ENCODE peak calls at places on chromosomes 13 and 19, in four cellular contexts. X is HFF-Myc, Z is GM10248, R is mesothelial cell of epicardium. V is an unnamed sample.
A peak's percentile ranks its signal among the peaks of the same experiment; 100 is the strongest.

GRCh38 chr13:37561031-37561430 is 37.5 kb downstream of the POSTN start:
- DNase-seq in X (no peak), Z (no peak), R (no peak), V (no peak)

GRCh38 chr13:73533111-73533510 is 474.3 kb downstream of the KLF5 start:
- DNase-seq in X (no peak), Z (no peak), R (no peak), V (no peak)

GRCh38 chr19:48368942-48369341 is 4.8 kb downstream of the SYNGR4 start:
- DNase-seq in X (no peak), Z (no peak), R (no peak), V (no peak)

GRCh38 chr13:29266261-29266660 is 329.2 kb downstream of the SLC7A1 start:
- DNase-seq in X (no peak), Z (no peak), R (no peak), V (no peak)

GRCh38 chr13:51666839-51667238 is 82.6 kb downstream of the WDFY2 start:
- DNase-seq in X (no peak), Z (no peak), R (no peak), V (no peak)

GRCh38 chr19:49456351-49456750 is 3.3 kb downstream of the ALDH16A1 start:
- DNase-seq in X (no peak), Z (no peak), R (no peak), V (no peak)

GRCh38 chr13:57630661-57631606 is 610 bp upstream of the PCDH17 start:
- DNase-seq in X (no peak), Z (no peak), R (no peak), V (no peak)

GRCh38 chr19:46787331-46788100 is 878 bp downstream of the SLC1A5 start:
- DNase-seq in X (no peak), Z (no peak), R (no peak), V (no peak)

DNA sequence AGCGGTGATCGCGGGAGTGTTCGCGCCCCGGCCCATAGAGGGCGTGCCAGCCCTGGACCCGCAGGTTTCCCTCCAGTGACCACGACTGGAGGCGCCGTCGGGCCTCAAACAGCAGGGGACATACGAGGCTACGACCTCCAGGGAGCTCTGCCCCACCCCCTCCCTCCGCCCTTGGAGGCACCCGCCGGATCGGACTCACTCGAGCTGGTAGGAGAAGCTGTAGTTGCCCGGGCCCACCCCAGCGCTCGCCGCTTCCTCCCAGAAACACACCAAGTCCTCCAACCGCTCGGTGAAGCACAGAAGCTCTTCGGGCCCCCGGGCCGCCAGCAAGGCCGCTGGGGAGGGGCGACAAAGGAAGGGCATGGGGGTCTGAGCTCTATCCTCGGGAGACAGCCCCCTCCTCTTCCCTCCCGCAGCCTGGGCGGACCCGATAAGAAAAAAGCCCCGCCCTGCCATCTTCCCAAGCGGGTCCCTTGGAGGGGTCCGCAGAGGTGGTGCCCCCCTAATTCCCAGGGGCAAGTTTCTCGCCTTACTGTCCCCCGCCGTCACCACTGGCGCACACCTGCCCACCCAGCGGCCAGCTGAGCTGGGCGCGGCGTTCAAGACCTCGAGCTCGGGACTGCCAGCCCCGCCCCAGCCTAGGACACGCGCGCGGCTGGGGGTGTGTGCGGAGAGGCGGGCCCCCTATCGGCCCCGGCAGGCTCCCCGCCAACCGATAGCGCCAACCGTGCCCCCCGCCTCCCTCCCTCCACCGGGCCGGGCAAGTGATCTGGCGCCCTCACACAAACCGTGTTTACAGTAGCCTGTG is 1.0 kb downstream of the EPOR start:
- DNase-seq in X (no peak), Z (peak; percentile 67), R (no peak), V (no peak)
- TF ChIP-seq CTCF in X (peak; percentile 76), Z (peak; percentile 77), R (peak; percentile 85), V (no peak)

GRCh38 chr13:79490846-79491245 is 9.9 kb downstream of the NDFIP2 start:
- DNase-seq in X (no peak), Z (no peak), R (no peak), V (no peak)
- TF ChIP-seq CTCF in X (no peak), Z (no peak), R (no peak), V (no peak)

GRCh38 chr13:31827707-31828106 is 88.4 kb downstream of the RXFP2 start:
- DNase-seq in X (no peak), Z (no peak), R (no peak), V (no peak)

DNA sequence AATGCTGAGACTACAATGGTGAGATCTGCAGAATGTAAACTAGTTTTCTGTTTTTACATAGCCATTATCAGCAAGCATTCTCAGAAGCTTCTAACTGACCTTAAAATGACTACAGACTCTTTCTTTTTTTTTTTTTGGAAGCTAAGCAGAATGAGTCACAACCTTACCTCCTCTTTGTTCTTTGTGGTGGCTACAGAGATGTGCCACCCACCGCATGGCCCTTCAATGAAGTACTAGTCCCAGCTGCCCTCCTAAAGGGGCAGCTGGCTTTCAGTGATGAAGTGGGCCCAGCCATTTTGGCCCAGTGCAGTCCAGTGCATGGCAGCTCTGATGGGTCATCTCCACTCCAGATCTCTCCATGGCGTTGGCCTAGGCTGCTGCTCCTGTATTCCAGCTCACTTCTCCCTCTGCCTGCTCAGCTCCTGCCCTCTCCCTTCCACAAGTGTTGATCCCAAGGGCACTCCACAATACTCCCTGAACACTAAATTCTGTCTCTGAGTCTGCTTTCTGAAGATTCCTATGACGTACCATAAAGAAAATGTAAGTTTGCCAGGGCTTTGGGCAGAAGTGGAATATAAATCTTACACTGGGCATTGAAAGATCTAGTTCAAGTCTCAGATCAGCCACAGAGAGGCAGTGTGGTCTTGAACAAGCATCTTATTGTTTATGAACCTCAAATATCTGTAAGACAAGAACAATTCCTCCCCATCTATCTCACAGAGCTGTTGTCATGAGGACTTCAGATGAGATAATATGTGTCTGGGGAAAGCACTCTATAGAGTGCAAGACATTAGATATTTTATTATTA is 85.6 kb downstream of the RXFP2 start:
- DNase-seq in X (no peak), Z (no peak), R (no peak), V (no peak)
- TF ChIP-seq CTCF in X (no peak), Z (peak; percentile 42), R (no peak), V (no peak)

DNA sequence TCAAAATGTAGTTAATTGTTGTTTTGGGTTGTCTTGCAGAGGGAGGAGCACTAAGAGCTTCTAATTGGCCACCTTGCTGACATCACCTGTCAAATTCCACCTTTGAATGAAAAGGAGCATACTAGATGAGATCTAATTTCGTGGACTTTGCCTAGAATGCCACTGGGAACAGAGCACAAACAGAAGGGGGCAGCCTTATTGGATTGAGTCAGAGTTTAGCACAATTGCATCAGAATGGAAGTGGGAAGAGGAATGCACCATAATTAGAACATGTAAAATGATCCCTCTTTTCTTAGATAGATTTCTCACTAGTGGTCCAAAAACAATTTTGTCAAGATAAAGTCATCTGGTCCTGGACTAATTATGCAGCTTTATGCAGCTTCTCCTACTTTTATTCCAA is 1552.2 kb downstream of the PCDH9 start:
- DNase-seq in X (no peak), Z (no peak), R (no peak), V (no peak)
- TF ChIP-seq CTCF in X (no peak), Z (no peak), R (no peak), V (no peak)

GRCh38 chr19:13089139-13089856 is 13.4 kb downstream of the LYL1 start:
- DNase-seq in X (no peak), Z (no peak), R (no peak), V (no peak)
- TF ChIP-seq CTCF in X (peak; percentile 41), Z (no peak), R (no peak), V (no peak)

GRCh38 chr19:20072936-20073335 is 4.9 kb upstream of the ZNF90 start:
- DNase-seq in X (no peak), Z (no peak), R (no peak), V (no peak)
- TF ChIP-seq CTCF in X (no peak), Z (no peak), R (no peak), V (no peak)

DNA sequence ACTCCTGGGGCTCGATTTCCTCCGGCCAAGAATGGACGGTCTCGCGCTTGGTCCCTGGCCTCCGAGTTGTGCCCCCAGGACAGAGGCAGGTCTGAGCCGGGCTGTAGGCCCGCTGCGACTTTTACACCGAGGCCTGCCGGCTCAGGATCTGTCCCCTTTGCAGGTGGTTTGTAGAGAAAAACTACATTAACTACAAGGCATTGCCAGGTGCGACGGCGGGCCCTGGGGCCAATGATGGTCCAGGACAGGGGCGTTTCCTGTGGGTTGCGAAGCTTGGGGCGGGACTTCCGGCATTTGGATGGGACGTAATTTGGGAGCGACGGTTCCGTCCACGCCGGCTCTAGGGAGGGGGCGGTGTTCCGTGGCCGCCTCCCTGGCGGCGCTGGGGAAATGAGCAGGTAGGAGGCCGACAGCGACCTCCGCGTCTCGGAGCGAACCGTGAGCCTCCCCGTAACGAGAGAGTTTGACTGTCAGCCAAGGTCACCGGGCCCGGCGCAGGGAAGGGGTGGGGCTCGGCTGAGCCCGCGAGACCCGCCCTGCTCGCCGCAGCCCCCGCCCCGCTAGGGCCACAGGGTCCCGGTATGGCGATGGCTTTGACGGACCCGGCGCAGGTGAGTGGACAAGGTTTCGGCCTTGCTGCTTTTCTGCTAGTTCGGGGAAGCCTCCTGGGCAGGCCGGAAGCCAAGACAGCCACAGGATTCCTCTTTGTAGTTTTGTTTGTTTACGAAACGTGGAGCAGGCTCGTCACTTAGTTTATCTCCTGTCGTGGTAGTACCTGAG is at the start of gene ZNF805:
- DNase-seq in X (peak; percentile 81), Z (peak; percentile 98), R (peak; percentile 85), V (peak; percentile 88)
- TF ChIP-seq CTCF in X (no peak), Z (no peak), R (no peak), V (no peak)

DNA sequence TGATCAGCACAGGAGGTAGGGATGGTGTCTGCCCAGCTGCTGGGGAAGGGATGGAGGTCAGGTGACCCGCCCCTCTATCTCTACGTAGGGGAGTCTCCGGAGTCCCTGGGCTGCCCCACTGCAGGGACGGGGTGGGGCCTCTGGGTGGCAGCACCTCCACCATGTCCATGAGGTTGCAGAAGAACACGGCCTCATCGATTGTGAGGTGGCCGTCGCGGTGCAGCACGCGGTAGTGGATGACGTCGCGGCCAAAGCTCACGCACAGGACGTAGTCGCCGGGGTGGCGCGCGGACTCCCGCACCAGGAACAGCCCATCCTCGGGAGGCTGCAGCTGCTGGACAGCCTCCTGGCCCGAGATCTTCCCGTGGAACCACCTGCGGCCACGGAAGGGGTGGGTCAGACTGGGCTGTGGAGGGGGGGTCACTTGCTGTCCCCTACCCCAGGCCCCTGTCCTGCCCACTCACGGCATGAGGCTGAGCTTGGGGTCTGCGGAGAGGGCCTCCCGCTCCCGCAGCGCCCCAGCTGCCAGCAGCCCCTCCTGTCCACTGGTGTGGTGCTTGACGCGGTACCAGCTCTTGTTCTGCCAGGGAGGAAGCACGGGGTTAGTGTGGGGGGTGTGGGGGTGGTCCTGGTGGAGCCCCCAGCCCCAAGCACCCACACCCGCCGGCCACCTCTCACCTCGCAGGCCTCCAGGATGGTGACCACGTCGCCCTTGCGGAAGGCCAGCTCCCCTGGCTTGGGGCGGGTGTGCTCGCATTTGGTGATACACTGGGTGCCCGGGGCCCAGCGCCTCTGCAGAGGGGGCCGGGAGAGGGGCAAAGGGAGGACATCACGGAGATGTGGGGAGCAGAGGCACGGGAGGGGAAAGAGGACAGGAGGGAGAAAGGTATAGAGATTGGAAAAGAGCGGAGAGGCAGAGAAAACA is 2.3 kb downstream of the MATK start:
- DNase-seq in X (no peak), Z (no peak), R (no peak), V (no peak)
- TF ChIP-seq CTCF in X (peak; percentile 24), Z (peak; percentile 44), R (no peak), V (no peak)

GRCh38 chr13:92175330-92175729 is 776.9 kb downstream of the GPC5 start:
- DNase-seq in X (no peak), Z (peak; percentile 10), R (no peak), V (no peak)
- TF ChIP-seq CTCF in X (no peak), Z (peak; percentile 19), R (peak; percentile 25), V (no peak)